ENCODE peak calls at places on chromosomes 11 and 22, in four cellular contexts. M, K, D and N are unnamed samples.
A peak's percentile ranks its signal among the peaks of the same experiment; 100 is the strongest.

GRCh38 chr22:30444632-30445437 is 19.3 kb downstream of the MTFP1 start:
- DNase-seq in M (peak; percentile 58), K (peak; percentile 32), D (peak; percentile 20), N (peak; percentile 51)

GRCh38 chr11:33802414-33802950 is 28.2 kb upstream of the FBXO3 start:
- DNase-seq in M (peak; percentile 86), K (peak; percentile 21), D (peak; percentile 4), N (peak; percentile 8)

GRCh38 chr11:94933225-94934130 is 39.9 kb downstream of the CWC15 start:
- DNase-seq in M (peak; percentile 98), K (no peak), D (no peak), N (no peak)

GRCh38 chr22:48382197-48382596 is 1445.5 kb downstream of the BRD1 start:
- DNase-seq in M (no peak), K (no peak), D (no peak), N (no peak)

GRCh38 chr22:37267128-37267587 is 15.2 kb upstream of the CYTH4 start:
- DNase-seq in M (peak; percentile 23), K (peak; percentile 66), D (no peak), N (no peak)

GRCh38 chr22:24431309-24432034 is 4.1 kb downstream of the ADORA2A start:
- DNase-seq in M (no peak), K (no peak), D (no peak), N (no peak)

GRCh38 chr11:78660451-78660850 is 85.8 kb upstream of the NARS2 start:
- DNase-seq in M (peak; percentile 18), K (no peak), D (no peak), N (no peak)

GRCh38 chr11:62909107-62909894 is 11.9 kb downstream of the CHRM1 start:
- DNase-seq in M (peak; percentile 73), K (no peak), D (no peak), N (peak; percentile 25)

GRCh38 chr11:66186470-66186869 is 82.0 kb upstream of the RAB1B start:
- DNase-seq in M (no peak), K (no peak), D (no peak), N (no peak)

GRCh38 chr11:78651136-78651775 is 76.6 kb upstream of the NARS2 start:
- DNase-seq in M (no peak), K (no peak), D (no peak), N (no peak)

GRCh38 chr11:3196161-3197043 is 22.2 kb downstream of the MRGPRG start:
- DNase-seq in M (no peak), K (no peak), D (no peak), N (no peak)

GRCh38 chr11:46537851-46538295 is 56.0 kb downstream of the AMBRA1 start:
- DNase-seq in M (peak; percentile 77), K (peak; percentile 48), D (peak; percentile 54), N (peak; percentile 19)

GRCh38 chr11:95625164-95626017 is 164.2 kb downstream of the FAM76B start:
- DNase-seq in M (no peak), K (no peak), D (no peak), N (no peak)

GRCh38 chr11:102622258-102622657 is 2.9 kb downstream of the MMP20 start:
- DNase-seq in M (no peak), K (no peak), D (no peak), N (no peak)